ENCODE peak calls at places on chromosomes 5 and 9, in ten cellular contexts. D is naive thymus-derived CD4-positive, alpha-beta T cell; P is neuronal stem cell; V is CD4-positive, alpha-beta T cell; J is right cardiac atrium; O is heart left ventricle; Q is GM23248; B is pancreas; H is BE2C; S is A549. C is an unnamed sample.

GRCh38 chr5:86865396-86865795 is 247.7 kb downstream of the COX7C start:
- DNase-seq in P (no peak), H (no peak), O (no peak), Q (no peak), S (no peak), J (no peak), B (no peak), D (no peak), V (no peak), C (no peak)

GRCh38 chr9:133105461-133105770 is 15.6 kb downstream of the RALGDS start:
- DNase-seq in S (no peak), D (no peak), V (no peak), H (no peak), P (no peak), O (no peak), Q (no peak), J (no peak), B (peak; percentile 55), C (no peak)

GRCh38 chr9:86126998-86127972 is 27.9 kb upstream of the GOLM1 start:
- DNase-seq in B (peak; percentile 97), J (peak; percentile 69), V (no peak), Q (peak; percentile 93), D (no peak), S (peak; percentile 98), P (peak; percentile 92), O (peak; percentile 14), H (peak; percentile 76), C (no peak)

GRCh38 chr9:37425298-37425752 is 2.8 kb downstream of the GRHPR start:
- DNase-seq in J (no peak), P (no peak), H (no peak), D (no peak), O (no peak), B (peak; percentile 57), V (no peak), S (no peak), Q (no peak), C (no peak)

GRCh38 chr5:66440202-66440680 is 156.0 kb upstream of the MAST4 start:
- DNase-seq in Q (peak; percentile 93), P (no peak), J (peak; percentile 48), H (no peak), V (no peak), O (peak; percentile 56), D (no peak), B (no peak), S (no peak), C (no peak)

GRCh38 chr9:87573841-87574342 is 76.2 kb downstream of the DAPK1 start:
- DNase-seq in P (no peak), J (no peak), D (no peak), V (no peak), B (no peak), O (no peak), Q (peak; percentile 36), H (no peak), S (no peak), C (no peak)

GRCh38 chr9:22035591-22036011 is 26.5 kb upstream of the CDKN2B start:
- DNase-seq in P (no peak), S (no peak), H (no peak), D (no peak), V (no peak), J (no peak), O (no peak), Q (peak; percentile 12), B (no peak), C (no peak)

GRCh38 chr5:96483878-96484277 is 50.8 kb upstream of the PCSK1 start:
- DNase-seq in V (no peak), J (no peak), H (no peak), D (peak; percentile 0), B (no peak), O (no peak), P (peak; percentile 45), S (no peak), Q (peak; percentile 48), C (no peak)

GRCh38 chr5:1880377-1881272 is 2.1 kb downstream of the IRX4 start:
- DNase-seq in D (no peak), Q (no peak), P (no peak), O (no peak), H (no peak), J (no peak), V (no peak), B (peak; percentile 49), S (no peak), C (no peak)

GRCh38 chr5:1879292-1880263 is 3.1 kb downstream of the IRX4 start:
- DNase-seq in O (no peak), V (no peak), B (peak; percentile 54), J (peak; percentile 38), P (no peak), D (no peak), S (no peak), Q (no peak), H (no peak), C (no peak)

GRCh38 chr5:1881731-1882336 is 891 bp downstream of the IRX4 start:
- DNase-seq in Q (no peak), H (no peak), D (no peak), S (no peak), P (no peak), J (no peak), O (no peak), B (peak; percentile 65), V (no peak), C (no peak)

GRCh38 chr5:1883120-1883924 is 597 bp upstream of the IRX4 start:
- DNase-seq in J (no peak), Q (peak; percentile 30), V (no peak), D (no peak), O (no peak), P (no peak), H (no peak), B (peak; percentile 48), S (peak; percentile 77), C (no peak)

GRCh38 chr5:1881273-1881586 is 1.5 kb downstream of the IRX4 start:
- DNase-seq in S (peak; percentile 55), J (no peak), P (no peak), B (no peak), V (no peak), H (no peak), Q (no peak), D (no peak), O (no peak), C (no peak)
- H3K9me3 ChIP-seq in S (no peaks in the 10 kb centered on the region), J (no peaks in the 10 kb centered on the region), P (peaks cover 12% of the 10 kb centered on the region), B (no peaks in the 10 kb centered on the region), V (no peaks in the 10 kb centered on the region), H (no peaks in the 10 kb centered on the region), Q (no peaks in the 10 kb centered on the region), D (no peaks in the 10 kb centered on the region), O (no peaks in the 10 kb centered on the region), C (no peaks in the 10 kb centered on the region)

GRCh38 chr5:172243302-172243701 is 40.3 kb downstream of the UBTD2 start:
- DNase-seq in V (no peak), S (no peak), Q (no peak), P (no peak), O (no peak), B (no peak), H (no peak), J (no peak), D (no peak), C (no peak)

GRCh38 chr5:172245823-172246222 is 37.7 kb downstream of the UBTD2 start:
- DNase-seq in D (no peak), V (no peak), O (no peak), B (no peak), Q (peak; percentile 64), H (no peak), S (no peak), P (no peak), J (no peak), C (no peak)

DNA sequence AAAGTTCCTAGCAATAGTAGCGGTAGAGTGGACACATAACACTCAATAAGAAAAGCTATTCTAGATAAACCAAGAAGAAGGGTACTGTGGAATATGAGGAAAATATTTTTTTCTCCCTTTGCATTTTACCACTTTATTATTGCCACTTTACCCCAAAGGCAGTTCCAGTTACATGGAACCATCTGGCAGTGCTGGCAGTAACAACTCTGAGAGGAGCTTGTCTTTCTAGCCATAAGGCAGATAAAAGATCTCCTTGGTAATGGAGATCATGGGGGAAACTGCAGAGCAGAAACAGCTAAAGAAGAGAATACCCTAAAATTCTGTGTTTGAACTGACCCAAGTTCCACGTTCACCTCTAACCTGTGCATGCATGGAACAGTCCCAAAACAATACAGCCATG is 38.5 kb downstream of the UBTD2 start:
- DNase-seq in H (no peak), O (no peak), D (no peak), P (no peak), V (no peak), S (no peak), J (no peak), B (no peak), Q (no peak), C (no peak)
- H3K9me3 ChIP-seq in H (no peaks in the 10 kb centered on the region), O (no peaks in the 10 kb centered on the region), D (no peaks in the 10 kb centered on the region), P (peaks cover 18% of the 10 kb centered on the region), V (no peaks in the 10 kb centered on the region), S (no peaks in the 10 kb centered on the region), J (no peaks in the 10 kb centered on the region), B (no peaks in the 10 kb centered on the region), Q (no peaks in the 10 kb centered on the region), C (no peaks in the 10 kb centered on the region)

GRCh38 chr5:141437208-141437607 is 6.9 kb downstream of the PCDHGA12 start:
- DNase-seq in V (no peak), P (no peak), O (no peak), Q (peak; percentile 69), S (no peak), B (no peak), H (no peak), D (no peak), J (no peak), C (no peak)

GRCh38 chr5:141430332-141431113 is at the start of gene PCDHGA12:
- DNase-seq in O (peak; percentile 59), B (no peak), H (no peak), J (peak; percentile 75), D (no peak), S (peak; percentile 21), Q (peak; percentile 92), P (no peak), V (no peak), C (no peak)

GRCh38 chr5:141434006-141434405 is 3.7 kb downstream of the PCDHGA12 start:
- DNase-seq in P (no peak), H (no peak), S (no peak), O (no peak), J (no peak), D (no peak), Q (peak; percentile 71), B (no peak), V (no peak), C (no peak)

GRCh38 chr5:141427783-141428426 is 2.4 kb upstream of the PCDHGA12 start:
- DNase-seq in D (no peak), S (no peak), P (no peak), B (peak; percentile 44), O (no peak), Q (no peak), J (peak; percentile 41), H (no peak), V (no peak), C (no peak)

GRCh38 chr5:141431286-141431685 is 979 bp downstream of the PCDHGA12 start:
- DNase-seq in B (peak; percentile 40), O (no peak), S (no peak), Q (peak; percentile 27), P (no peak), J (no peak), V (no peak), H (no peak), D (no peak), C (no peak)
- H3K9me3 ChIP-seq in B (peaks cover 27% of the 10 kb centered on the region), O (no peaks in the 10 kb centered on the region), S (peaks cover 59% of the 10 kb centered on the region), Q (no peaks in the 10 kb centered on the region), P (peaks cover 70% of the 10 kb centered on the region), J (peaks cover 9% of the 10 kb centered on the region), V (peaks cover 37% of the 10 kb centered on the region), H (peaks cover 9% of the 10 kb centered on the region), D (no peaks in the 10 kb centered on the region), C (peaks cover 8% of the 10 kb centered on the region)

GRCh38 chr5:81700166-81700565 is 50.7 kb downstream of the SSBP2 start:
- DNase-seq in H (no peak), J (no peak), O (no peak), Q (no peak), D (no peak), B (no peak), P (no peak), V (no peak), S (no peak), C (no peak)

GRCh38 chr5:81696418-81697397 is 54.2 kb downstream of the SSBP2 start:
- DNase-seq in Q (no peak), V (no peak), J (no peak), O (no peak), D (no peak), P (no peak), B (no peak), S (no peak), H (no peak), C (no peak)

GRCh38 chr5:81698806-81699205 is 52.1 kb downstream of the SSBP2 start:
- DNase-seq in H (no peak), O (no peak), B (no peak), Q (no peak), V (no peak), S (no peak), D (no peak), J (no peak), P (no peak), C (no peak)

DNA sequence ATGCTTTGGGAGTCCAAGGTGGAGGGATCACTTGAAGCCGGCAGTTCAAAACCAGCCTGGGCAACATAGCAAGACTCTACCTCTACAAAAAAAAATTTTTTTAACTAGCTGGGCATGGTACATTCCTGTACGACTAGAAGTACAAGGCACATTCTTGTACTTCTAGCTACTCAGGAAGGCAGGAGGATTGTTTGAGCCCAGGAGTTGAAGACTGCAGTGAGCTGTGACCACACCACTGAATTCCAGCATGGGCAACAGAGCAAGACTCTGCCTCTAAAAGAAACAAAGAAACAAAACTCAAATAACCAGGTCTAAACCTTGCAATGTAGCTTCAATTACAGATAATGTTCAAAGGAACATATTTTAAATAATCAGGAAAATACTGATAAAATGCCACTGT is 56.2 kb downstream of the SSBP2 start:
- DNase-seq in S (no peak), Q (no peak), H (no peak), D (no peak), J (no peak), V (no peak), P (no peak), O (no peak), B (no peak), C (no peak)
- H3K9me3 ChIP-seq in S (no peaks in the 10 kb centered on the region), Q (no peaks in the 10 kb centered on the region), H (no peaks in the 10 kb centered on the region), D (no peaks in the 10 kb centered on the region), J (no peaks in the 10 kb centered on the region), V (peaks cover 9% of the 10 kb centered on the region), P (peaks cover 63% of the 10 kb centered on the region), O (no peaks in the 10 kb centered on the region), B (no peaks in the 10 kb centered on the region), C (no peaks in the 10 kb centered on the region)